ENCODE peak calls at places on chromosomes 5 and 9, in seven cellular contexts. One of them, this sample, is unnamed.

GRCh38 chr9:104028827-104029226 is 65.3 kb upstream of the SMC2 start:
- DNase-seq in colonic mucosa: no peak
- DNase-seq in CD4-positive, alpha-beta memory T cell: no peak
- DNase-seq in lower lobe of right lung: no peak
- DNase-seq in suprapubic skin: no peak
- DNase-seq in A549: no peak
- DNase-seq in effector memory CD4-positive, alpha-beta T cell: no peak
- DNase-seq in this sample: no peak

GRCh38 chr5:176187276-176188062 is 50.8 kb upstream of the SIMC1 start:
- DNase-seq in CD4-positive, alpha-beta memory T cell: no peak
- DNase-seq in colonic mucosa: no peak
- DNase-seq in effector memory CD4-positive, alpha-beta T cell: no peak
- DNase-seq in suprapubic skin: no peak
- DNase-seq in lower lobe of right lung: no peak
- DNase-seq in A549: no peak
- DNase-seq in this sample: no peak

GRCh38 chr5:32339198-32339597 is 26.5 kb upstream of the MTMR12 start:
- DNase-seq in lower lobe of right lung: no peak
- DNase-seq in CD4-positive, alpha-beta memory T cell: no peak
- DNase-seq in A549: no peak
- DNase-seq in colonic mucosa: no peak
- DNase-seq in suprapubic skin: no peak
- DNase-seq in effector memory CD4-positive, alpha-beta T cell: no peak
- DNase-seq in this sample: no peak

GRCh38 chr9:134422301-134422700 is 96.0 kb downstream of the RXRA start:
- DNase-seq in suprapubic skin: no peak
- DNase-seq in effector memory CD4-positive, alpha-beta T cell: no peak
- DNase-seq in lower lobe of right lung: peak; percentile 82
- DNase-seq in CD4-positive, alpha-beta memory T cell: no peak
- DNase-seq in A549: no peak
- DNase-seq in colonic mucosa: peak; percentile 92
- DNase-seq in this sample: no peak

GRCh38 chr5:123215929-123216702 is 127.1 kb downstream of the PRDM6 start:
- DNase-seq in colonic mucosa: no peak
- DNase-seq in effector memory CD4-positive, alpha-beta T cell: no peak
- DNase-seq in lower lobe of right lung: no peak
- DNase-seq in A549: no peak
- DNase-seq in suprapubic skin: no peak
- DNase-seq in CD4-positive, alpha-beta memory T cell: no peak
- DNase-seq in this sample: no peak

GRCh38 chr9:722388-722980 is 119.0 kb upstream of the DMRT1 start:
- DNase-seq in A549: no peak
- DNase-seq in effector memory CD4-positive, alpha-beta T cell: no peak
- DNase-seq in lower lobe of right lung: no peak
- DNase-seq in colonic mucosa: no peak
- DNase-seq in suprapubic skin: no peak
- DNase-seq in CD4-positive, alpha-beta memory T cell: no peak
- DNase-seq in this sample: no peak

GRCh38 chr5:170332058-170332457 is 34.5 kb upstream of the LCP2 start:
- DNase-seq in colonic mucosa: no peak
- DNase-seq in suprapubic skin: no peak
- DNase-seq in CD4-positive, alpha-beta memory T cell: no peak
- DNase-seq in effector memory CD4-positive, alpha-beta T cell: no peak
- DNase-seq in A549: no peak
- DNase-seq in lower lobe of right lung: no peak
- DNase-seq in this sample: no peak

GRCh38 chr5:60526336-60526875 is 173.6 kb downstream of the DEPDC1B start:
- DNase-seq in A549: no peak
- DNase-seq in suprapubic skin: no peak
- DNase-seq in CD4-positive, alpha-beta memory T cell: no peak
- DNase-seq in colonic mucosa: no peak
- DNase-seq in lower lobe of right lung: no peak
- DNase-seq in effector memory CD4-positive, alpha-beta T cell: no peak
- DNase-seq in this sample: no peak

GRCh38 chr5:111954516-111955337 is 197.7 kb upstream of the NREP start:
- DNase-seq in colonic mucosa: no peak
- DNase-seq in suprapubic skin: no peak
- DNase-seq in lower lobe of right lung: no peak
- DNase-seq in A549: no peak
- DNase-seq in effector memory CD4-positive, alpha-beta T cell: no peak
- DNase-seq in CD4-positive, alpha-beta memory T cell: no peak
- DNase-seq in this sample: no peak

GRCh38 chr5:138336952-138337684 is 948 bp upstream of the FAM53C start:
- DNase-seq in effector memory CD4-positive, alpha-beta T cell: peak; percentile 61
- DNase-seq in lower lobe of right lung: peak; percentile 83
- DNase-seq in suprapubic skin: peak; percentile 91
- DNase-seq in CD4-positive, alpha-beta memory T cell: peak; percentile 90
- DNase-seq in A549: peak; percentile 81
- DNase-seq in colonic mucosa: peak; percentile 81
- DNase-seq in this sample: peak; percentile 90

GRCh38 chr5:24141046-24141445 is 503.7 kb downstream of the CDH10 start:
- DNase-seq in effector memory CD4-positive, alpha-beta T cell: no peak
- DNase-seq in lower lobe of right lung: no peak
- DNase-seq in CD4-positive, alpha-beta memory T cell: no peak
- DNase-seq in colonic mucosa: no peak
- DNase-seq in suprapubic skin: no peak
- DNase-seq in A549: no peak
- DNase-seq in this sample: no peak

GRCh38 chr5:169939731-169940130 is 40.6 kb downstream of the INSYN2B start:
- DNase-seq in effector memory CD4-positive, alpha-beta T cell: no peak
- DNase-seq in A549: no peak
- DNase-seq in lower lobe of right lung: no peak
- DNase-seq in CD4-positive, alpha-beta memory T cell: no peak
- DNase-seq in colonic mucosa: no peak
- DNase-seq in suprapubic skin: no peak
- DNase-seq in this sample: no peak

GRCh38 chr9:81826541-81826906 is 101.7 kb upstream of the SPATA31D4 start:
- DNase-seq in A549: no peak
- DNase-seq in CD4-positive, alpha-beta memory T cell: no peak
- DNase-seq in colonic mucosa: no peak
- DNase-seq in effector memory CD4-positive, alpha-beta T cell: no peak
- DNase-seq in lower lobe of right lung: peak; percentile 53
- DNase-seq in suprapubic skin: no peak
- DNase-seq in this sample: no peak

GRCh38 chr9:108654566-108654965 is 201.2 kb downstream of the ACTL7B start:
- DNase-seq in lower lobe of right lung: no peak
- DNase-seq in CD4-positive, alpha-beta memory T cell: no peak
- DNase-seq in suprapubic skin: no peak
- DNase-seq in effector memory CD4-positive, alpha-beta T cell: no peak
- DNase-seq in colonic mucosa: no peak
- DNase-seq in A549: no peak
- DNase-seq in this sample: no peak

GRCh38 chr5:138470322-138471285 is 5.3 kb downstream of the EGR1 start:
- DNase-seq in colonic mucosa: no peak
- DNase-seq in A549: no peak
- DNase-seq in effector memory CD4-positive, alpha-beta T cell: no peak
- DNase-seq in lower lobe of right lung: peak; percentile 38
- DNase-seq in CD4-positive, alpha-beta memory T cell: no peak
- DNase-seq in suprapubic skin: no peak
- DNase-seq in this sample: no peak

GRCh38 chr9:35511453-35511852 is 21.5 kb downstream of the RUSC2 start:
- DNase-seq in suprapubic skin: no peak
- DNase-seq in colonic mucosa: no peak
- DNase-seq in lower lobe of right lung: no peak
- DNase-seq in CD4-positive, alpha-beta memory T cell: no peak
- DNase-seq in A549: no peak
- DNase-seq in effector memory CD4-positive, alpha-beta T cell: no peak
- DNase-seq in this sample: no peak

GRCh38 chr9:130291474-130291873 is 25.9 kb downstream of the HMCN2 start:
- DNase-seq in A549: no peak
- DNase-seq in CD4-positive, alpha-beta memory T cell: no peak
- DNase-seq in colonic mucosa: no peak
- DNase-seq in lower lobe of right lung: no peak
- DNase-seq in effector memory CD4-positive, alpha-beta T cell: no peak
- DNase-seq in suprapubic skin: no peak
- DNase-seq in this sample: no peak

GRCh38 chr5:34803974-34804373 is 35.0 kb upstream of the TTC23L start:
- DNase-seq in CD4-positive, alpha-beta memory T cell: no peak
- DNase-seq in suprapubic skin: no peak
- DNase-seq in lower lobe of right lung: no peak
- DNase-seq in A549: no peak
- DNase-seq in effector memory CD4-positive, alpha-beta T cell: no peak
- DNase-seq in colonic mucosa: no peak
- DNase-seq in this sample: no peak

GRCh38 chr9:25678147-25678666 is at the start of gene TUSC1:
- DNase-seq in effector memory CD4-positive, alpha-beta T cell: no peak
- DNase-seq in colonic mucosa: peak; percentile 88
- DNase-seq in lower lobe of right lung: peak; percentile 86
- DNase-seq in CD4-positive, alpha-beta memory T cell: no peak
- DNase-seq in suprapubic skin: peak; percentile 89
- DNase-seq in A549: peak; percentile 19
- DNase-seq in this sample: no peak

GRCh38 chr5:180470361-180470760 is 23.8 kb upstream of the CNOT6 start:
- DNase-seq in lower lobe of right lung: no peak
- DNase-seq in CD4-positive, alpha-beta memory T cell: no peak
- DNase-seq in suprapubic skin: peak; percentile 64
- DNase-seq in colonic mucosa: peak; percentile 52
- DNase-seq in effector memory CD4-positive, alpha-beta T cell: no peak
- DNase-seq in A549: no peak
- DNase-seq in this sample: no peak

GRCh38 chr9:88532320-88532719 is 2.7 kb upstream of the NXNL2 start:
- DNase-seq in suprapubic skin: no peak
- DNase-seq in A549: peak; percentile 73
- DNase-seq in CD4-positive, alpha-beta memory T cell: no peak
- DNase-seq in lower lobe of right lung: peak; percentile 60
- DNase-seq in effector memory CD4-positive, alpha-beta T cell: no peak
- DNase-seq in colonic mucosa: no peak
- DNase-seq in this sample: no peak

GRCh38 chr9:88535932-88536324 is 950 bp downstream of the NXNL2 start:
- DNase-seq in lower lobe of right lung: no peak
- DNase-seq in effector memory CD4-positive, alpha-beta T cell: no peak
- DNase-seq in A549: no peak
- DNase-seq in CD4-positive, alpha-beta memory T cell: no peak
- DNase-seq in suprapubic skin: no peak
- DNase-seq in colonic mucosa: no peak
- DNase-seq in this sample: no peak

GRCh38 chr9:88535226-88535931 is 401 bp downstream of the NXNL2 start:
- DNase-seq in effector memory CD4-positive, alpha-beta T cell: no peak
- DNase-seq in suprapubic skin: no peak
- DNase-seq in CD4-positive, alpha-beta memory T cell: no peak
- DNase-seq in colonic mucosa: peak; percentile 35
- DNase-seq in A549: no peak
- DNase-seq in lower lobe of right lung: no peak
- DNase-seq in this sample: no peak

GRCh38 chr9:88533951-88534455 is 975 bp upstream of the NXNL2 start:
- DNase-seq in suprapubic skin: no peak
- DNase-seq in effector memory CD4-positive, alpha-beta T cell: no peak
- DNase-seq in A549: peak; percentile 78
- DNase-seq in lower lobe of right lung: peak; percentile 61
- DNase-seq in colonic mucosa: peak; percentile 42
- DNase-seq in CD4-positive, alpha-beta memory T cell: no peak
- DNase-seq in this sample: no peak

GRCh38 chr9:88534456-88535225 is at the start of gene NXNL2:
- DNase-seq in CD4-positive, alpha-beta memory T cell: peak; percentile 48
- DNase-seq in lower lobe of right lung: peak; percentile 85
- DNase-seq in suprapubic skin: peak; percentile 85
- DNase-seq in A549: peak; percentile 74
- DNase-seq in effector memory CD4-positive, alpha-beta T cell: no peak
- DNase-seq in colonic mucosa: peak; percentile 89
- DNase-seq in this sample: no peak
- H3K27ac ChIP-seq in CD4-positive, alpha-beta memory T cell: no peak within 1 kb of the TSS
- H3K27ac ChIP-seq in lower lobe of right lung: peak within 1 kb of the TSS; percentile 53
- H3K27ac ChIP-seq in suprapubic skin: peak within 1 kb of the TSS; percentile 55
- H3K27ac ChIP-seq in A549: peak within 1 kb of the TSS; percentile 93
- H3K27ac ChIP-seq in effector memory CD4-positive, alpha-beta T cell: no peak within 1 kb of the TSS
- H3K27ac ChIP-seq in colonic mucosa: peak within 1 kb of the TSS; percentile 33
- H3K27ac ChIP-seq in this sample: peak within 1 kb of the TSS; percentile 97

GRCh38 chr5:7882926-7883325 is 14.0 kb downstream of the MTRR start:
- DNase-seq in effector memory CD4-positive, alpha-beta T cell: no peak
- DNase-seq in colonic mucosa: no peak
- DNase-seq in suprapubic skin: no peak
- DNase-seq in lower lobe of right lung: no peak
- DNase-seq in A549: no peak
- DNase-seq in CD4-positive, alpha-beta memory T cell: no peak
- DNase-seq in this sample: no peak
- H3K27ac ChIP-seq in effector memory CD4-positive, alpha-beta T cell: no peak overlapping the region
- H3K27ac ChIP-seq in colonic mucosa: no peak overlapping the region
- H3K27ac ChIP-seq in suprapubic skin: no peak overlapping the region
- H3K27ac ChIP-seq in lower lobe of right lung: no peak overlapping the region
- H3K27ac ChIP-seq in A549: no peak overlapping the region
- H3K27ac ChIP-seq in CD4-positive, alpha-beta memory T cell: no peak overlapping the region
- H3K27ac ChIP-seq in this sample: no peak overlapping the region

DNA sequence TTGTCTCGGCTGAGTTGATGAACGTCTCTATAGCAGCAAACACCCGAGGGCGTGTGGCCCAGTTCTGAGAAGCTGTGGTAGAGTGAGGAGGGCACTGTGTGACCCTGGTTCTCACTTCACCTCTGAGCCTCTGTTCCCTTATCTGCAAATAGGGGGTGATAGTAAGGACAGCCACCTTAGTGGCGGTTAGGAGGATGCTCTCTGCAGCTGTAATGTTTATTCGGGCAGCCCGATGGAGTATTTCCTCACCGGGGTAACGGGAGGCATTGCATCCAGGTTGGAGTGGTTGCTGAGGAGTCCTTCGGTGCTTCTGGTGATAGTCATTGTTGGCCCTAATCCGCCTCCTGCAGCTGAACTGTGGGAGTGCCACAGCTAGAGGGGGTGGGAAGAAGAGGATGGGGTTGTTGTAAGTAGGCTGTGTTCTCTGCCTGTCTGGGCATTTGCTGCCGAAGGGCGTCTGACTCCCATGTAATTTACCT is 13.9 kb downstream of the PRRC2B start:
- DNase-seq in A549: no peak
- DNase-seq in lower lobe of right lung: peak; percentile 60
- DNase-seq in colonic mucosa: no peak
- DNase-seq in suprapubic skin: no peak
- DNase-seq in effector memory CD4-positive, alpha-beta T cell: peak; percentile 23
- DNase-seq in CD4-positive, alpha-beta memory T cell: peak; percentile 68
- DNase-seq in this sample: no peak
- H3K27ac ChIP-seq in A549: no peak overlapping the region
- H3K27ac ChIP-seq in lower lobe of right lung: peak overlapping the region; percentile 54
- H3K27ac ChIP-seq in colonic mucosa: peak overlapping the region; percentile 61
- H3K27ac ChIP-seq in suprapubic skin: peak overlapping the region; percentile 72
- H3K27ac ChIP-seq in effector memory CD4-positive, alpha-beta T cell: peak overlapping the region; percentile 47
- H3K27ac ChIP-seq in CD4-positive, alpha-beta memory T cell: peak overlapping the region; percentile 46
- H3K27ac ChIP-seq in this sample: peak overlapping the region; percentile 70

GRCh38 chr9:127943746-127944145 is 6.1 kb upstream of the DPM2 start:
- DNase-seq in effector memory CD4-positive, alpha-beta T cell: peak; percentile 63
- DNase-seq in CD4-positive, alpha-beta memory T cell: peak; percentile 76
- DNase-seq in A549: peak; percentile 79
- DNase-seq in colonic mucosa: peak; percentile 90
- DNase-seq in lower lobe of right lung: peak; percentile 93
- DNase-seq in suprapubic skin: peak; percentile 93
- DNase-seq in this sample: no peak
- H3K27ac ChIP-seq in effector memory CD4-positive, alpha-beta T cell: no peak overlapping the region
- H3K27ac ChIP-seq in CD4-positive, alpha-beta memory T cell: no peak overlapping the region
- H3K27ac ChIP-seq in A549: peak overlapping the region; percentile 58
- H3K27ac ChIP-seq in colonic mucosa: no peak overlapping the region
- H3K27ac ChIP-seq in lower lobe of right lung: no peak overlapping the region
- H3K27ac ChIP-seq in suprapubic skin: no peak overlapping the region
- H3K27ac ChIP-seq in this sample: peak overlapping the region; percentile 57

This sample was measured in Panc1.